ENCODE peak calls at places on chromosomes 5 and 9, in eight cellular contexts. F is IMR-90; T is nephron progenitor cell; X is progenitor cell of endocrine pancreas; J is fibroblast of lung; B is PC-3; E is CD8-positive, alpha-beta T cell; H is kidney. L is an unnamed sample.

GRCh38 chr9:120522558-120522957 is 57.4 kb downstream of the CDK5RAP2 start:
- DNase-seq in F (no peak), T (no peak), X (no peak), J (no peak), B (no peak), E (no peak), H (no peak), L (no peak)

GRCh38 chr5:84642795-84643194 is 258.1 kb upstream of the EDIL3 start:
- DNase-seq in F (peak), T (no peak), X (no peak), J (peak), B (peak), E (no peak), H (no peak), L (no peak)

GRCh38 chr5:82522912-82523311 is 244.8 kb upstream of the RPS23 start:
- DNase-seq in F (no peak), T (no peak), X (no peak), J (no peak), B (no peak), E (no peak), H (no peak), L (peak)

GRCh38 chr5:39891376-39891775 is 466.6 kb upstream of the DAB2 start:
- DNase-seq in F (no peak), T (no peak), X (no peak), J (peak), B (peak), E (no peak), H (no peak), L (no peak)

GRCh38 chr9:35771524-35771923 is 17.4 kb upstream of the MSMP start:
- DNase-seq in F (no peak), T (no peak), X (no peak), J (no peak), B (peak), E (no peak), H (no peak), L (no peak)

GRCh38 chr5:124605516-124605915 is 140.9 kb downstream of the ZNF608 start:
- DNase-seq in F (peak), T (no peak), X (no peak), J (peak), B (no peak), E (no peak), H (no peak), L (peak)

GRCh38 chr5:133121080-133121479 is 69.3 kb downstream of the HSPA4 start:
- DNase-seq in F (peak), T (no peak), X (no peak), J (peak), B (no peak), E (no peak), H (no peak), L (no peak)

GRCh38 chr9:4141201-4141750 is 158.6 kb downstream of the GLIS3 start:
- DNase-seq in F (peak), T (no peak), X (no peak), J (peak), B (peak), E (no peak), H (no peak), L (no peak)

GRCh38 chr5:17743580-17744435 is 109.5 kb downstream of the TAF11L14 start:
- DNase-seq in F (peak), T (no peak), X (no peak), J (peak), B (peak), E (no peak), H (no peak), L (no peak)

GRCh38 chr5:149320791-149321330 is 24.4 kb upstream of the GRPEL2 start:
- DNase-seq in F (peak), T (peak), X (peak), J (peak), B (peak), E (no peak), H (peak), L (peak)

GRCh38 chr5:172603425-172603824 is 37.6 kb upstream of the NEURL1B start:
- DNase-seq in F (peak), T (no peak), X (no peak), J (peak), B (no peak), E (no peak), H (peak), L (no peak)

GRCh38 chr5:72255670-72256069 is 64.4 kb downstream of the MRPS27 start:
- DNase-seq in F (no peak), T (no peak), X (no peak), J (no peak), B (no peak), E (no peak), H (no peak), L (no peak)

GRCh38 chr9:87596862-87597261 is 99.2 kb downstream of the DAPK1 start:
- DNase-seq in F (no peak), T (no peak), X (no peak), J (no peak), B (no peak), E (no peak), H (no peak), L (no peak)

GRCh38 chr5:99973779-99974178 is 561.4 kb upstream of the FAM174A start:
- DNase-seq in F (no peak), T (no peak), X (no peak), J (no peak), B (no peak), E (no peak), H (no peak), L (no peak)

GRCh38 chr5:120528609-120529008 is 64.5 kb downstream of the PRR16 start:
- DNase-seq in F (peak), T (no peak), X (no peak), J (no peak), B (no peak), E (no peak), H (no peak), L (no peak)

GRCh38 chr5:180201051-180201987 is 7.7 kb downstream of the RASGEF1C start:
- DNase-seq in F (no peak), T (no peak), X (no peak), J (no peak), B (peak), E (no peak), H (no peak), L (no peak)
- TF ChIP-seq CTCF in F (peak), T (peak), X (peak), J (no peak), B (peak), E (no peak), H (no peak), L (peak)

GRCh38 chr9:22718653-22719052 is 272.0 kb downstream of the DMRTA1 start:
- DNase-seq in F (no peak), T (no peak), X (no peak), J (no peak), B (peak), E (no peak), H (no peak), L (no peak)
- TF ChIP-seq CTCF in F (no peak), T (peak), X (peak), J (no peak), B (peak), E (no peak), H (no peak), L (peak)

GRCh38 chr5:69525490-69525889 is 32.9 kb downstream of the OCLN start:
- DNase-seq in F (no peak), T (no peak), X (no peak), J (no peak), B (peak), E (no peak), H (no peak), L (no peak)

GRCh38 chr5:69519285-69519684 is 26.7 kb downstream of the OCLN start:
- DNase-seq in F (no peak), T (no peak), X (no peak), J (no peak), B (no peak), E (no peak), H (no peak), L (no peak)

GRCh38 chr5:69517763-69518212 is 25.2 kb downstream of the OCLN start:
- DNase-seq in F (peak), T (no peak), X (no peak), J (peak), B (peak), E (no peak), H (no peak), L (no peak)

GRCh38 chr5:69526660-69527059 is 33.3 kb upstream of the GTF2H2C start:
- DNase-seq in F (no peak), T (no peak), X (no peak), J (no peak), B (no peak), E (no peak), H (no peak), L (no peak)

GRCh38 chr5:69522035-69522434 is 29.4 kb downstream of the OCLN start:
- DNase-seq in F (no peak), T (no peak), X (no peak), J (no peak), B (no peak), E (no peak), H (no peak), L (no peak)
- TF ChIP-seq CTCF in F (no peak), T (no peak), X (no peak), J (no peak), B (no peak), E (no peak), H (no peak), L (no peak)

DNA sequence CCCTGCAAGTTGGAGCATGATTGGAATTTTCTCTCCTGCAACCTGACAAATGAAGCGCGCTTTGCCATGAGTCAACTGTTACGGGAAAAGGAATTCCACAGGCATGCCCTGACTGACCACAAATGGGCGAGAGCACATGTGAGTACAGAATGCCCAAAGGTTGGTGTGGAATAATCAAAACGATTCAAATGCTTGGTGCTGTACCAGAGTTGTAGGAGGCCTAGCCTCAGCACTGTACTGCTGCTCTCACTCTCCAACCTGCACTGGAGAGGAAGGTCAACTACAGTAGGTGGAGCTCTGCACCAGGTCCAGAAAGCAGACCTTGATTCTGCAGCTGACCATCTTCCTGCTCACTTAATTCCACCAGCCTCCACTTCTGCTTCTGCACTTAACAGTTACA is 406.9 kb upstream of the ACTBL2 start:
- DNase-seq in F (peak), T (peak), X (no peak), J (peak), B (peak), E (no peak), H (no peak), L (peak)
- TF ChIP-seq CTCF in F (no peak), T (no peak), X (no peak), J (peak), B (peak), E (no peak), H (peak), L (peak)